ENCODE peak calls at places on chromosomes 16 and 17, in ten cellular contexts. One of them, this sample, is unnamed.

GRCh38 chr17:7889166-7889584 is 586 bp downstream of the CHD3 start:
- DNase-seq in HL-60: peak; percentile 81
- DNase-seq in astrocyte of the spinal cord: peak; percentile 85
- DNase-seq in epithelial cell of esophagus: peak; percentile 77
- DNase-seq in kidney: peak; percentile 98
- DNase-seq in left ventricle myocardium inferior: peak; percentile 97
- DNase-seq in fibroblast of pulmonary artery: peak; percentile 96
- DNase-seq in OCI-LY7: no peak
- DNase-seq in GM23338: peak; percentile 62
- DNase-seq in hepatocyte: peak; percentile 89
- DNase-seq in this sample: peak; percentile 45

GRCh38 chr16:21611546-21612384 is 12.4 kb downstream of the METTL9 start:
- DNase-seq in HL-60: peak; percentile 14
- DNase-seq in astrocyte of the spinal cord: no peak
- DNase-seq in epithelial cell of esophagus: peak; percentile 75
- DNase-seq in kidney: no peak
- DNase-seq in left ventricle myocardium inferior: no peak
- DNase-seq in fibroblast of pulmonary artery: peak; percentile 25
- DNase-seq in OCI-LY7: no peak
- DNase-seq in GM23338: no peak
- DNase-seq in hepatocyte: no peak
- DNase-seq in this sample: no peak

GRCh38 chr16:86662195-86662594 is 83.8 kb downstream of the FOXL1 start:
- DNase-seq in HL-60: no peak
- DNase-seq in astrocyte of the spinal cord: no peak
- DNase-seq in epithelial cell of esophagus: no peak
- DNase-seq in kidney: no peak
- DNase-seq in left ventricle myocardium inferior: no peak
- DNase-seq in fibroblast of pulmonary artery: no peak
- DNase-seq in OCI-LY7: no peak
- DNase-seq in GM23338: no peak
- DNase-seq in hepatocyte: no peak
- DNase-seq in this sample: no peak

GRCh38 chr17:77306790-77307478 is 166.2 kb downstream of the SEC14L1 start:
- DNase-seq in HL-60: no peak
- DNase-seq in astrocyte of the spinal cord: no peak
- DNase-seq in epithelial cell of esophagus: no peak
- DNase-seq in kidney: peak; percentile 75
- DNase-seq in left ventricle myocardium inferior: no peak
- DNase-seq in fibroblast of pulmonary artery: no peak
- DNase-seq in OCI-LY7: no peak
- DNase-seq in GM23338: no peak
- DNase-seq in hepatocyte: peak; percentile 80
- DNase-seq in this sample: no peak

GRCh38 chr17:18139949-18140348 is 31.4 kb downstream of the MYO15A start:
- DNase-seq in HL-60: no peak
- DNase-seq in astrocyte of the spinal cord: no peak
- DNase-seq in epithelial cell of esophagus: no peak
- DNase-seq in kidney: no peak
- DNase-seq in left ventricle myocardium inferior: no peak
- DNase-seq in fibroblast of pulmonary artery: peak; percentile 22
- DNase-seq in OCI-LY7: no peak
- DNase-seq in GM23338: peak; percentile 57
- DNase-seq in hepatocyte: peak; percentile 50
- DNase-seq in this sample: peak; percentile 27

GRCh38 chr17:7809086-7809790 is 24.8 kb upstream of the KDM6B start:
- DNase-seq in HL-60: no peak
- DNase-seq in astrocyte of the spinal cord: no peak
- DNase-seq in epithelial cell of esophagus: peak; percentile 81
- DNase-seq in kidney: peak; percentile 33
- DNase-seq in left ventricle myocardium inferior: no peak
- DNase-seq in fibroblast of pulmonary artery: no peak
- DNase-seq in OCI-LY7: no peak
- DNase-seq in GM23338: no peak
- DNase-seq in hepatocyte: no peak
- DNase-seq in this sample: no peak

GRCh38 chr17:79415909-79416308 is 194.9 kb downstream of the RBFOX3 start:
- DNase-seq in HL-60: no peak
- DNase-seq in astrocyte of the spinal cord: no peak
- DNase-seq in epithelial cell of esophagus: no peak
- DNase-seq in kidney: no peak
- DNase-seq in left ventricle myocardium inferior: no peak
- DNase-seq in fibroblast of pulmonary artery: no peak
- DNase-seq in OCI-LY7: no peak
- DNase-seq in GM23338: no peak
- DNase-seq in hepatocyte: no peak
- DNase-seq in this sample: no peak

GRCh38 chr17:45320931-45321461 is 4.2 kb upstream of the MAP3K14 start:
- DNase-seq in HL-60: no peak
- DNase-seq in astrocyte of the spinal cord: peak; percentile 98
- DNase-seq in epithelial cell of esophagus: peak; percentile 79
- DNase-seq in kidney: peak; percentile 63
- DNase-seq in left ventricle myocardium inferior: no peak
- DNase-seq in fibroblast of pulmonary artery: peak; percentile 83
- DNase-seq in OCI-LY7: no peak
- DNase-seq in GM23338: no peak
- DNase-seq in hepatocyte: peak; percentile 84
- DNase-seq in this sample: peak; percentile 61

GRCh38 chr17:77182205-77182604 is 41.4 kb downstream of the SEC14L1 start:
- DNase-seq in HL-60: peak; percentile 49
- DNase-seq in astrocyte of the spinal cord: no peak
- DNase-seq in epithelial cell of esophagus: no peak
- DNase-seq in kidney: no peak
- DNase-seq in left ventricle myocardium inferior: no peak
- DNase-seq in fibroblast of pulmonary artery: peak; percentile 44
- DNase-seq in OCI-LY7: peak; percentile 26
- DNase-seq in GM23338: no peak
- DNase-seq in hepatocyte: no peak
- DNase-seq in this sample: peak; percentile 21

GRCh38 chr17:50634915-50635719 is 436 bp downstream of the ABCC3 start:
- DNase-seq in HL-60: no peak
- DNase-seq in astrocyte of the spinal cord: no peak
- DNase-seq in epithelial cell of esophagus: no peak
- DNase-seq in kidney: peak; percentile 82
- DNase-seq in left ventricle myocardium inferior: no peak
- DNase-seq in fibroblast of pulmonary artery: no peak
- DNase-seq in OCI-LY7: no peak
- DNase-seq in GM23338: peak; percentile 65
- DNase-seq in hepatocyte: no peak
- DNase-seq in this sample: no peak
- TF ChIP-seq CTCF in HL-60: no peak
- TF ChIP-seq CTCF in astrocyte of the spinal cord: no peak
- TF ChIP-seq CTCF in epithelial cell of esophagus: no peak
- TF ChIP-seq CTCF in kidney: no peak
- TF ChIP-seq CTCF in left ventricle myocardium inferior: no peak
- TF ChIP-seq CTCF in fibroblast of pulmonary artery: no peak
- TF ChIP-seq CTCF in OCI-LY7: no peak
- TF ChIP-seq CTCF in GM23338: no peak
- TF ChIP-seq CTCF in hepatocyte: no peak
- TF ChIP-seq CTCF in this sample: no peak

GRCh38 chr16:25052161-25052511 is 37.0 kb upstream of the ARHGAP17 start:
- DNase-seq in HL-60: no peak
- DNase-seq in astrocyte of the spinal cord: no peak
- DNase-seq in epithelial cell of esophagus: no peak
- DNase-seq in kidney: no peak
- DNase-seq in left ventricle myocardium inferior: no peak
- DNase-seq in fibroblast of pulmonary artery: no peak
- DNase-seq in OCI-LY7: no peak
- DNase-seq in GM23338: no peak
- DNase-seq in hepatocyte: no peak
- DNase-seq in this sample: no peak
- H3K4me3 ChIP-seq in HL-60: no peak overlapping the region
- H3K4me3 ChIP-seq in astrocyte of the spinal cord: no peak overlapping the region
- H3K4me3 ChIP-seq in epithelial cell of esophagus: no peak overlapping the region
- H3K4me3 ChIP-seq in kidney: no peak overlapping the region
- H3K4me3 ChIP-seq in left ventricle myocardium inferior: peak overlapping the region; percentile 47
- H3K4me3 ChIP-seq in fibroblast of pulmonary artery: no peak overlapping the region
- H3K4me3 ChIP-seq in OCI-LY7: no peak overlapping the region
- H3K4me3 ChIP-seq in GM23338: no peak overlapping the region
- H3K4me3 ChIP-seq in hepatocyte: no peak overlapping the region
- H3K4me3 ChIP-seq in this sample: peak overlapping the region; percentile 29

GRCh38 chr16:1862394-1862793 is 9.6 kb downstream of the MEIOB start:
- DNase-seq in HL-60: no peak
- DNase-seq in astrocyte of the spinal cord: no peak
- DNase-seq in epithelial cell of esophagus: no peak
- DNase-seq in kidney: no peak
- DNase-seq in left ventricle myocardium inferior: no peak
- DNase-seq in fibroblast of pulmonary artery: no peak
- DNase-seq in OCI-LY7: no peak
- DNase-seq in GM23338: no peak
- DNase-seq in hepatocyte: no peak
- DNase-seq in this sample: no peak
- TF ChIP-seq CTCF in HL-60: no peak
- TF ChIP-seq CTCF in astrocyte of the spinal cord: no peak
- TF ChIP-seq CTCF in epithelial cell of esophagus: no peak
- TF ChIP-seq CTCF in kidney: no peak
- TF ChIP-seq CTCF in left ventricle myocardium inferior: no peak
- TF ChIP-seq CTCF in fibroblast of pulmonary artery: no peak
- TF ChIP-seq CTCF in OCI-LY7: no peak
- TF ChIP-seq CTCF in GM23338: no peak
- TF ChIP-seq CTCF in hepatocyte: no peak
- TF ChIP-seq CTCF in this sample: no peak

GRCh38 chr16:55510185-55510805 is 1.4 kb downstream of the LPCAT2 start:
- DNase-seq in HL-60: peak; percentile 69
- DNase-seq in astrocyte of the spinal cord: no peak
- DNase-seq in epithelial cell of esophagus: no peak
- DNase-seq in kidney: no peak
- DNase-seq in left ventricle myocardium inferior: no peak
- DNase-seq in fibroblast of pulmonary artery: no peak
- DNase-seq in OCI-LY7: no peak
- DNase-seq in GM23338: no peak
- DNase-seq in hepatocyte: no peak
- DNase-seq in this sample: no peak
- H3K4me3 ChIP-seq in HL-60: peak overlapping the region; percentile 82
- H3K4me3 ChIP-seq in astrocyte of the spinal cord: peak overlapping the region; percentile 78
- H3K4me3 ChIP-seq in epithelial cell of esophagus: peak overlapping the region; percentile 64
- H3K4me3 ChIP-seq in kidney: peak overlapping the region; percentile 58
- H3K4me3 ChIP-seq in left ventricle myocardium inferior: peak overlapping the region; percentile 76
- H3K4me3 ChIP-seq in fibroblast of pulmonary artery: peak overlapping the region; percentile 83
- H3K4me3 ChIP-seq in OCI-LY7: no peak overlapping the region
- H3K4me3 ChIP-seq in GM23338: peak overlapping the region; percentile 79
- H3K4me3 ChIP-seq in hepatocyte: no peak overlapping the region
- H3K4me3 ChIP-seq in this sample: no peak overlapping the region

This sample was measured in GM12865.